ENCODE peak calls at places on chromosomes 5 and 9, in seven cellular contexts. F, L, P, K, Y, J and E are unnamed samples.

GRCh38 chr9:113589890-113590289 is 126.4 kb downstream of the RGS3 start:
- DNase-seq in P (no peak), Y (no peak), L (no peak), J (peak), F (no peak), K (peak), E (no peak)

GRCh38 chr5:80399553-80400239 is 8.2 kb upstream of the ZFYVE16 start:
- DNase-seq in J (no peak), Y (no peak), F (peak), P (no peak), L (no peak), K (no peak), E (no peak)

GRCh38 chr5:179805070-179805528 is 1.6 kb downstream of the MGAT4B start:
- DNase-seq in P (no peak), L (no peak), Y (no peak), K (no peak), J (peak), F (no peak), E (no peak)

GRCh38 chr5:154756871-154757646 is 1.9 kb downstream of the LARP1 start:
- DNase-seq in J (peak), Y (no peak), F (no peak), L (peak), K (peak), P (peak), E (no peak)

GRCh38 chr9:97710356-97711222 is 13.4 kb upstream of the XPA start:
- DNase-seq in F (peak), J (peak), P (peak), L (peak), Y (peak), K (peak), E (no peak)

GRCh38 chr5:6766558-6767191 is 53.4 kb downstream of the TENT4A start:
- DNase-seq in K (peak), P (peak), J (peak), L (no peak), Y (no peak), F (peak), E (no peak)

GRCh38 chr5:87562068-87562467 is 149.3 kb upstream of the CCNH start:
- DNase-seq in P (no peak), Y (no peak), L (no peak), J (no peak), F (no peak), K (no peak), E (no peak)

GRCh38 chr9:132795511-132796303 is 82.4 kb downstream of the AK8 start:
- DNase-seq in K (no peak), J (no peak), F (no peak), Y (no peak), P (no peak), L (no peak), E (no peak)

GRCh38 chr5:40630166-40630565 is 49.5 kb upstream of the PTGER4 start:
- DNase-seq in L (no peak), P (no peak), Y (no peak), J (no peak), K (no peak), F (no peak), E (no peak)

GRCh38 chr9:124480621-124480981 is 26.6 kb downstream of the NR5A1 start:
- DNase-seq in K (no peak), J (no peak), Y (peak), P (peak), F (no peak), L (peak), E (no peak)

GRCh38 chr9:133477992-133478850 is 678 bp downstream of the SLC2A6 start:
- DNase-seq in L (peak), P (no peak), J (peak), F (peak), K (no peak), Y (peak), E (no peak)

GRCh38 chr5:167049043-167049663 is 1242.3 kb upstream of the WWC1 start:
- DNase-seq in J (no peak), P (peak), L (peak), K (peak), Y (no peak), F (peak), E (peak)

GRCh38 chr9:137606005-137606601 is 617 bp downstream of the ARRDC1 start:
- DNase-seq in L (no peak), J (no peak), Y (no peak), K (peak), P (peak), F (no peak), E (no peak)

GRCh38 chr9:98556511-98556910 is 152.2 kb downstream of the GABBR2 start:
- DNase-seq in L (no peak), F (no peak), K (no peak), P (no peak), J (no peak), Y (no peak), E (no peak)

GRCh38 chr5:539469-540214 is 15.4 kb upstream of the SLC9A3 start:
- DNase-seq in Y (no peak), P (peak), J (no peak), L (no peak), K (no peak), F (no peak), E (no peak)

GRCh38 chr5:170757182-170757601 is 26.3 kb upstream of the GABRP start:
- DNase-seq in J (no peak), K (no peak), P (no peak), F (peak), L (no peak), Y (no peak), E (no peak)

GRCh38 chr9:16207161-16207560 is 654.3 kb downstream of the CCDC171 start:
- DNase-seq in F (no peak), Y (no peak), K (peak), J (peak), P (no peak), L (peak), E (no peak)

GRCh38 chr5:138632900-138633489 is 57.8 kb upstream of the HSPA9 start:
- DNase-seq in P (no peak), L (peak), J (peak), F (peak), Y (peak), K (peak), E (no peak)

GRCh38 chr9:137407590-137408300 is 15.2 kb downstream of the EXD3 start:
- DNase-seq in P (no peak), K (no peak), F (no peak), J (no peak), L (no peak), Y (no peak), E (no peak)

GRCh38 chr9:133823189-133824105 is 85.3 kb upstream of the SARDH start:
- DNase-seq in K (no peak), J (no peak), L (no peak), Y (no peak), P (peak), F (no peak), E (no peak)

GRCh38 chr5:126961702-126962101 is 68.7 kb downstream of the MARCHF3 start:
- DNase-seq in Y (no peak), K (no peak), J (no peak), L (no peak), F (no peak), P (peak), E (no peak)

GRCh38 chr5:67960939-67961338 is 254.6 kb upstream of the PIK3R1 start:
- DNase-seq in Y (no peak), F (no peak), J (peak), P (no peak), L (no peak), K (no peak), E (no peak)

GRCh38 chr5:119336262-119336661 is 19.6 kb upstream of the TNFAIP8 start:
- DNase-seq in F (no peak), Y (no peak), K (no peak), P (no peak), J (no peak), L (no peak), E (no peak)

GRCh38 chr9:129100383-129101169 is 10.0 kb downstream of the CRAT start:
- DNase-seq in L (no peak), P (no peak), K (no peak), Y (no peak), F (no peak), J (no peak), E (no peak)

GRCh38 chr5:178732281-178732680 is 1.8 kb upstream of the ZNF354A start:
- DNase-seq in L (no peak), K (no peak), J (no peak), Y (no peak), P (no peak), F (no peak), E (no peak)

GRCh38 chr9:36034234-36034633 is 2.5 kb upstream of the RECK start:
- DNase-seq in Y (no peak), L (no peak), K (no peak), F (no peak), J (no peak), P (no peak), E (no peak)

GRCh38 chr9:133673260-133673658 is 37.1 kb downstream of the DBH start:
- DNase-seq in F (no peak), P (no peak), Y (no peak), K (no peak), J (no peak), L (no peak), E (no peak)

GRCh38 chr5:91382530-91383026 is 539 bp downstream of the ARRDC3 start:
- DNase-seq in P (peak), L (peak), K (peak), Y (no peak), F (peak), J (no peak), E (no peak)

GRCh38 chr9:82549174-82549821 is 513.6 kb downstream of the RASEF start:
- DNase-seq in K (no peak), Y (no peak), P (no peak), L (no peak), J (no peak), F (no peak), E (no peak)

GRCh38 chr9:91055845-91056244 is 254.2 kb downstream of the SYK start:
- DNase-seq in J (no peak), P (no peak), L (no peak), K (no peak), Y (no peak), F (no peak), E (no peak)

GRCh38 chr5:139764250-139764791 is 31.3 kb upstream of the PSD2 start:
- DNase-seq in K (no peak), Y (no peak), F (no peak), L (peak), J (no peak), P (peak), E (no peak)

GRCh38 chr9:36991516-36992134 is 42.4 kb downstream of the PAX5 start:
- DNase-seq in J (no peak), K (peak), F (no peak), P (peak), L (peak), Y (peak), E (no peak)

GRCh38 chr9:135320331-135320730 is 159.3 kb upstream of the PPP1R26 start:
- DNase-seq in F (no peak), J (no peak), P (no peak), Y (no peak), K (no peak), L (peak), E (no peak)

GRCh38 chr9:121253821-121254471 is 14.0 kb upstream of the GSN start:
- DNase-seq in K (no peak), Y (no peak), L (no peak), P (no peak), J (no peak), F (no peak), E (no peak)

GRCh38 chr9:87778996-87779395 is 53.1 kb downstream of the CTSL start:
- DNase-seq in Y (no peak), K (no peak), J (no peak), P (no peak), L (no peak), F (no peak), E (no peak)